ENCODE peak calls at places on chromosomes 5 and 9, in ten cellular contexts. K is stimulated activated CD8-positive, alpha-beta memory T cell treated with anti-CD3 and anti-CD28 coated beads, Interleukin-15, amount 100 ng/mL, for 1 hour; B is CD4-positive, alpha-beta T cell; M is T-helper 17 cell; X is astrocyte of the spinal cord; Q is H4; W is AG08395; E is KBM-7; G is NCI-H748 treated with DMSO at 0.1 percent for 48 hours; P is H7. F is an unnamed sample.

GRCh38 chr9:76681556-76681955 is 82.7 kb upstream of the PCA3 start:
- DNase-seq in E (no peak), W (no peak), K (no peak), B (no peak), Q (no peak), P (no peak), X (no peak), M (no peak), G (no peak), F (no peak)

GRCh38 chr9:90290716-90291485 is 351.7 kb downstream of the DIRAS2 start:
- DNase-seq in B (no peak), E (no peak), X (peak; percentile 61), K (no peak), G (no peak), M (no peak), W (no peak), Q (peak; percentile 58), P (no peak), F (no peak)

GRCh38 chr9:36748322-36748899 is 175.7 kb downstream of the MELK start:
- DNase-seq in G (no peak), M (no peak), Q (peak; percentile 43), E (peak; percentile 66), P (peak; percentile 87), X (peak; percentile 46), W (peak; percentile 72), K (no peak), B (no peak), F (no peak)

GRCh38 chr5:108149369-108149768 is 232.5 kb downstream of the FBXL17 start:
- DNase-seq in W (no peak), Q (no peak), M (no peak), K (no peak), B (no peak), X (no peak), P (no peak), G (no peak), E (no peak), F (no peak)

GRCh38 chr5:172364773-172365172 is 81.2 kb upstream of the UBTD2 start:
- DNase-seq in P (no peak), X (no peak), W (no peak), Q (no peak), E (peak; percentile 27), B (no peak), G (no peak), K (no peak), M (no peak), F (no peak)

GRCh38 chr9:109156705-109157104 is 10.3 kb downstream of the FRRS1L start:
- DNase-seq in X (no peak), B (no peak), G (no peak), P (no peak), K (no peak), W (no peak), M (no peak), Q (no peak), E (no peak), F (no peak)

GRCh38 chr9:111572945-111573604 is 26.4 kb downstream of the PTGR1 start:
- DNase-seq in G (no peak), M (no peak), E (no peak), Q (peak; percentile 91), P (no peak), K (no peak), W (peak; percentile 70), B (no peak), X (peak; percentile 92), F (no peak)

GRCh38 chr5:757346-757930 is 27.1 kb downstream of the ZDHHC11B start:
- DNase-seq in X (no peak), W (no peak), E (no peak), K (no peak), Q (no peak), M (no peak), B (no peak), G (no peak), P (peak; percentile 60), F (no peak)

GRCh38 chr5:138111181-138111580 is 27.3 kb downstream of the WNT8A start:
- DNase-seq in E (no peak), G (no peak), K (no peak), Q (no peak), B (no peak), W (no peak), P (no peak), X (no peak), M (no peak), F (no peak)

GRCh38 chr5:172801184-172801671 is 30.2 kb upstream of the DUSP1 start:
- DNase-seq in K (no peak), M (no peak), B (no peak), G (no peak), E (no peak), W (peak; percentile 87), X (peak; percentile 76), Q (no peak), P (no peak), F (no peak)

GRCh38 chr9:126440938-126441337 is 114.3 kb downstream of the MVB12B start:
- DNase-seq in K (no peak), P (no peak), E (no peak), G (no peak), M (no peak), B (no peak), Q (no peak), X (peak; percentile 59), W (peak; percentile 89), F (no peak)

GRCh38 chr5:87899109-87900100 is 369.2 kb downstream of the TMEM161B start:
- DNase-seq in G (no peak), Q (peak; percentile 57), P (no peak), W (no peak), M (no peak), X (peak; percentile 79), K (no peak), B (no peak), E (no peak), F (no peak)

GRCh38 chr5:126659805-126660483 is 59.2 kb downstream of the PHAX start:
- DNase-seq in M (no peak), Q (no peak), X (no peak), E (peak; percentile 38), W (no peak), K (no peak), P (no peak), G (no peak), B (no peak), F (no peak)

GRCh38 chr9:19409406-19410194 is 791 bp downstream of the ACER2 start:
- DNase-seq in Q (no peak), E (peak; percentile 57), G (peak; percentile 45), X (no peak), K (no peak), P (peak; percentile 72), M (no peak), B (no peak), W (peak; percentile 7), F (no peak)

GRCh38 chr5:37792976-37793328 is 46.9 kb downstream of the GDNF start:
- DNase-seq in M (no peak), X (peak; percentile 63), P (no peak), G (no peak), K (no peak), W (peak; percentile 66), B (no peak), Q (no peak), E (no peak), F (no peak)

GRCh38 chr9:70609542-70610286 is 195.3 kb upstream of the KLF9 start:
- DNase-seq in P (no peak), K (no peak), B (no peak), E (no peak), X (peak; percentile 82), W (peak; percentile 94), M (no peak), Q (peak; percentile 53), G (no peak), F (no peak)

GRCh38 chr9:136595245-136596218 is 49.7 kb upstream of the NOTCH1 start:
- DNase-seq in M (no peak), K (no peak), E (no peak), B (no peak), P (no peak), G (no peak), X (no peak), W (no peak), Q (no peak), F (no peak)

GRCh38 chr9:126621056-126621918 is 7.6 kb downstream of the LMX1B start:
- DNase-seq in X (no peak), K (no peak), E (no peak), Q (no peak), B (no peak), W (no peak), P (peak; percentile 68), M (no peak), G (no peak), F (no peak)

GRCh38 chr5:163105456-163105855 is 331.9 kb upstream of the CCNG1 start:
- DNase-seq in G (no peak), M (no peak), B (no peak), E (no peak), P (no peak), Q (peak; percentile 5), W (no peak), X (peak; percentile 44), K (no peak), F (no peak)

GRCh38 chr5:63121471-63121870 is 542.9 kb downstream of the LRRC70 start:
- DNase-seq in G (no peak), E (no peak), X (no peak), W (no peak), P (no peak), Q (no peak), M (no peak), K (no peak), B (no peak), F (no peak)

GRCh38 chr9:126248680-126249079 is 77.9 kb upstream of the MVB12B start:
- DNase-seq in Q (peak; percentile 56), G (no peak), M (no peak), X (peak; percentile 90), P (no peak), K (no peak), B (no peak), E (no peak), W (peak; percentile 79), F (no peak)

GRCh38 chr5:169350016-169350415 is 49.1 kb upstream of the SLIT3 start:
- DNase-seq in G (no peak), Q (peak; percentile 83), K (no peak), X (peak; percentile 71), B (no peak), E (no peak), P (no peak), M (no peak), W (peak; percentile 60), F (no peak)

GRCh38 chr5:171391996-171392577 is 4.4 kb downstream of the NPM1 start:
- DNase-seq in X (no peak), Q (no peak), P (no peak), E (no peak), M (no peak), W (no peak), B (no peak), G (no peak), K (no peak), F (no peak)

GRCh38 chr9:82180711-82181110 is 192.1 kb downstream of the SPATA31D1 start:
- DNase-seq in X (no peak), P (peak; percentile 13), W (no peak), Q (no peak), M (no peak), E (no peak), B (no peak), G (peak; percentile 82), K (no peak), F (peak; percentile 72)

GRCh38 chr9:26245072-26245471 is 566.8 kb upstream of the TUSC1 start:
- DNase-seq in X (no peak), B (no peak), G (no peak), W (no peak), E (no peak), K (no peak), P (no peak), Q (no peak), M (no peak), F (no peak)

GRCh38 chr9:84331119-84331791 is 9.3 kb downstream of the SLC28A3 start:
- DNase-seq in Q (no peak), E (no peak), M (no peak), B (no peak), G (no peak), W (no peak), K (no peak), P (no peak), X (no peak), F (no peak)